ENCODE peak calls at places on chromosome 4, in four cellular contexts. Z is fibroblast of pulmonary artery, U is neural crest cell, R is heart right ventricle. O is an unnamed sample.

GRCh38 chr4:128837679-128838078 is 28.2 kb downstream of the JADE1 start:
- DNase-seq in Z (no peak), U (no peak), R (no peak), O (no peak)

GRCh38 chr4:44848466-44848865 is 122.1 kb upstream of the GNPDA2 start:
- DNase-seq in Z (no peak), U (no peak), R (no peak), O (no peak)

GRCh38 chr4:158938462-158939044 is 164.3 kb upstream of the RAPGEF2 start:
- DNase-seq in Z (peak), U (no peak), R (no peak), O (no peak)

GRCh38 chr4:6641164-6641970 is 882 bp downstream of the MRFAP1 start:
- DNase-seq in Z (peak), U (no peak), R (peak), O (no peak)

GRCh38 chr4:136754810-136755530 is 777.3 kb downstream of the PCDH18 start:
- DNase-seq in Z (no peak), U (no peak), R (no peak), O (no peak)

GRCh38 chr4:12844111-12844510 is 640.0 kb downstream of the RAB28 start:
- DNase-seq in Z (no peak), U (no peak), R (no peak), O (no peak)

GRCh38 chr4:122702939-122703338 is 29.6 kb upstream of the BBS12 start:
- DNase-seq in Z (no peak), U (no peak), R (no peak), O (no peak)

GRCh38 chr4:2837904-2838496 is 5.6 kb upstream of the ADD1 start:
- DNase-seq in Z (peak), U (no peak), R (peak), O (no peak)

GRCh38 chr4:113998026-113998425 is 18.6 kb upstream of the ARSJ start:
- DNase-seq in Z (no peak), U (no peak), R (no peak), O (no peak)

GRCh38 chr4:31089815-31090214 is 369.6 kb downstream of the PCDH7 start:
- DNase-seq in Z (peak), U (no peak), R (peak), O (no peak)

GRCh38 chr4:153131478-153132069 is 72.7 kb upstream of the TRIM2 start:
- DNase-seq in Z (peak), U (no peak), R (no peak), O (no peak)

GRCh38 chr4:29908276-29908675 is 811.9 kb upstream of the PCDH7 start:
- DNase-seq in Z (no peak), U (no peak), R (no peak), O (no peak)

GRCh38 chr4:121253961-121254360 is 89.8 kb upstream of the TNIP3 start:
- DNase-seq in Z (no peak), U (no peak), R (no peak), O (no peak)

GRCh38 chr4:89303177-89303576 is 4.4 kb downstream of the GPRIN3 start:
- DNase-seq in Z (no peak), U (no peak), R (peak), O (no peak)

GRCh38 chr4:107629318-107629717 is 90.7 kb downstream of the PAPSS1 start:
- DNase-seq in Z (no peak), U (no peak), R (no peak), O (no peak)

GRCh38 chr4:114857831-114858230 is 255.6 kb downstream of the NDST4 start:
- DNase-seq in Z (no peak), U (no peak), R (no peak), O (no peak)

GRCh38 chr4:25350561-25350960 is 26.5 kb upstream of the ANAPC4 start:
- DNase-seq in Z (no peak), U (no peak), R (no peak), O (no peak)

GRCh38 chr4:13584481-13584880 is 40.2 kb upstream of the NKX3-2 start:
- DNase-seq in Z (no peak), U (no peak), R (no peak), O (no peak)

GRCh38 chr4:6771229-6771671 is 11.3 kb upstream of the KIAA0232 start:
- DNase-seq in Z (no peak), U (no peak), R (peak), O (no peak)

GRCh38 chr4:139735381-139736256 is 70.0 kb downstream of the MGST2 start:
- DNase-seq in Z (no peak), U (peak), R (no peak), O (no peak)

GRCh38 chr4:187141101-187141500 is 417.4 kb upstream of the FAT1 start:
- DNase-seq in Z (no peak), U (no peak), R (no peak), O (no peak)

GRCh38 chr4:156971623-156972369 is at the start of gene PDGFC:
- DNase-seq in Z (peak), U (peak), R (peak), O (peak)

GRCh38 chr4:107691378-107691777 is 28.7 kb downstream of the PAPSS1 start:
- DNase-seq in Z (no peak), U (no peak), R (no peak), O (no peak)

GRCh38 chr4:15378493-15378892 is 49.3 kb upstream of the C1QTNF7 start:
- DNase-seq in Z (no peak), U (no peak), R (no peak), O (no peak)

GRCh38 chr4:15162465-15163283 is 160.4 kb downstream of the CPEB2 start:
- DNase-seq in Z (peak), U (no peak), R (no peak), O (no peak)

GRCh38 chr4:186132577-186133277 is 28.2 kb downstream of the FAM149A start:
- DNase-seq in Z (peak), U (peak), R (no peak), O (no peak)

GRCh38 chr4:8559524-8560264 is 20.5 kb upstream of the GPR78 start:
- DNase-seq in Z (no peak), U (no peak), R (no peak), O (no peak)

GRCh38 chr4:150784305-150784704 is 202.4 kb downstream of the MAB21L2 start:
- DNase-seq in Z (no peak), U (no peak), R (no peak), O (no peak)

GRCh38 chr4:53889335-53890084 is 174.9 kb downstream of the CHIC2 start:
- DNase-seq in Z (no peak), U (no peak), R (no peak), O (no peak)

GRCh38 chr4:44806076-44806475 is 79.7 kb upstream of the GNPDA2 start:
- DNase-seq in Z (no peak), U (no peak), R (no peak), O (no peak)

GRCh38 chr4:121738780-121739547 is 26.0 kb downstream of the SMIM43 start:
- DNase-seq in Z (peak), U (no peak), R (peak), O (no peak)

GRCh38 chr4:98932539-98932938 is 3.6 kb upstream of the EIF4E start:
- DNase-seq in Z (peak), U (no peak), R (no peak), O (no peak)

GRCh38 chr4:98929341-98930267 is 671 bp upstream of the EIF4E start:
- DNase-seq in Z (peak), U (no peak), R (peak), O (no peak)

GRCh38 chr4:98930311-98930865 is 1.5 kb upstream of the EIF4E start:
- DNase-seq in Z (no peak), U (no peak), R (no peak), O (no peak)

GRCh38 chr4:98928131-98928504 is 815 bp downstream of the EIF4E start:
- DNase-seq in Z (peak), U (peak), R (peak), O (peak)

DNA sequence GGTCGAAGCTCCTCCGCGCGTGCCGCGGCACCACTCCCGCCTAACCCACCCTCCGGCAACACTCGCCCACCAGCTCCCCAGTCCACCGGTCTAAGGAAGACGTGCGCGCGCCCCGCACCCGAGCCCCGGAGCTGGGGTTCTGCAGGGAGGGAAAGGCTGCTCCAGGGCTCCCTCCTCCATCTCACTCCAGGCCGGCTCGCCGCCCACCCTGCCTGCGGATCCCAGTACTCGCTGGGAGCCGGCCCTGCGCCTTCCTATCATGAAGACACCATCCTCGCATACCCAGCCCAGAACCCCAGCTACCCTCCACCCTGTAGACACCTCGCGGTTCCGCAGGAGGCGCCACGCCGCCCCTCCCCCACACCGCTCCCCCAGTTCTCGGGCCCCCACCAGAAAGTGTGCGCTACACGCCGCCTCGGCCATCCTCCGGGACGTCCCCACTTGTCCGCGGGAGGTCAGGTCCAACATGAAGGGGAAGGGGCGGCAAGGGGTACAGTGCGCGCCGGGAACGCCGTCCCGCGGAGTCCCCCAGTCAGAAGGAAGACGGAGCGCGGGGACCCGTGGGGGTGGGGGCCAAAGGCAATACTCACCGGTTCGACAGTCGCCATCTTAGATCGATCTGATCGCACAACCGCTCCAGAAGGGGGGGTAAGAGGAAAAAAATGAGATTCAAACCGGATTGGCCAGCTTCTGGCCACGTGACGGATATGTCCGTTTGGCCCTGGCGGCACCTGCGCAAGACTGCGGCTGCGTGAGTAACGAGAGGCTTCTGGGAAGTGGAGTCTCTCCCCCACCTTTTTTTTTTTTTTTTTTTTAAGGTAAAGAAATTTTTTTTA is at the start of gene EIF4E:
- DNase-seq in Z (peak), U (peak), R (peak), O (peak)
- TF ChIP-seq CTCF in Z (peak), U (no peak), R (no peak), O (peak)

DNA sequence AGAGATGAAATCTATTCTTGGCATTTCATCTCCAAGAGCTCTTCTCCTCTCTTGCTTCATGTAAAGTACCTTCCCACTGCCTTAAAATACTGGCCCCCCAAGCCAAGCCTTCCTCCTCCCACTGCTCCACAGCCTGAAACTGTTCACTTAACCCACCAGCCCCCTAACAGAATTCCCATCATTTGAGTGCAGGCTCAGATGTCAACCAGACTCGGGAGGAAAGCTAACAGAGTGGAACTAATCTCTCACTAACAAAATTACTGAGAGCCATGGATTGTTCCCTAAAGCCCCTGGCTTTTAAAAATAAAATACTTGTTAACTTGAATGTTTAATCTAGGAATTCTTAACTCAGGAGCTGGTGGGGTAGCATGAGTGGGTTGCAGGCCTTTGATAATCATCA is 7.1 kb upstream of the DCUN1D4 start:
- DNase-seq in Z (no peak), U (no peak), R (no peak), O (no peak)
- TF ChIP-seq CTCF in Z (no peak), U (no peak), R (no peak), O (no peak)

DNA sequence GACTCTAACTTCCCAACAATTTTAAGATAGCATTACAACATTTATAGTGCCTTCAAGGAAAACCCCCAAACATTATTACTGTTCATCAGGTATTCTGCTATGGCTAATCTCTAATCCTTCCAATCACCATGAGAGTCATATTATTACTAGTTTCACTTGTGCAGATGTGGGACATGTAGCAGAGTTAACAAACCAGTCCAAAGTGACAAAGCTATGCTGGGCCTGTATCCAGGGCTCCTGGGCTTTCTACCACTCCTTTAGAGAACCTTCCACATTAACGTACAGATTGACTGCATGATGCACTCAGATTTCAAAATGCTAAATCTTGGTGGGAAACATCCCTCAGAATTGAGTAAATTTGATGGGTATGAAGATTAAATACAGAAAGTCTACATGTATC is 16.4 kb downstream of the CASP3 start:
- DNase-seq in Z (no peak), U (no peak), R (no peak), O (no peak)
- TF ChIP-seq CTCF in Z (no peak), U (no peak), R (no peak), O (no peak)

DNA sequence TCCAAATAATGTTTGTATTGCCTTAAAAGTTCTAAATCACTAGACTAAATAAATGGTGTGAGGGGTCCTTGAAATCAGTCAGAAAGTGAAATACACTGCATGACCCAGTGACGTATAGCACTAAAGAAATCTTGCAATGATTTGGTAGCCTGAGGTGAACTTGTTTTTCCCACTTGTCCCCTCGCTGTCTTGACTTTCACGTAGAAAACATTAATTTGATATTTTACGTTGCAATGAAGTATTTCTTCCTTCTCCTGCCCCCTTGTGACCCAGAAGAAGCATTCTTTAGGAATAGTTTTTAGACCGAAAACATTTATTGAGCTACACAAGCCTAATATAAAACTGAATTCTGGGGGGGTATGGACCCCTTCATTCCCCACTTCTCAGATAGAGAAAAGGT is 3.7 kb downstream of the KLB start:
- DNase-seq in Z (peak), U (no peak), R (no peak), O (no peak)
- TF ChIP-seq CTCF in Z (peak), U (no peak), R (peak), O (peak)